ENCODE peak calls at places on chromosomes 5 and 9, in eight cellular contexts. U, W, C, I, F, A, N and V are unnamed samples.

GRCh38 chr5:1343931-1344901 is 683 bp downstream of the CLPTM1L start:
- DNase-seq in U (no peak), W (peak), C (peak), I (no peak), F (no peak), A (no peak), N (no peak), V (peak)

GRCh38 chr5:128304121-128304520 is 220.6 kb downstream of the SLC12A2 start:
- DNase-seq in U (peak), W (no peak), C (peak), I (no peak), F (no peak), A (no peak), N (no peak), V (peak)

GRCh38 chr5:176658007-176658599 is 10.8 kb downstream of the TSPAN17 start:
- DNase-seq in U (peak), W (peak), C (peak), I (peak), F (peak), A (peak), N (peak), V (peak)

GRCh38 chr5:179975713-179976030 is 68.0 kb upstream of the TBC1D9B start:
- DNase-seq in U (no peak), W (no peak), C (no peak), I (no peak), F (no peak), A (no peak), N (no peak), V (no peak)

GRCh38 chr5:179834120-179834519 is 13.4 kb downstream of the SQSTM1 start:
- DNase-seq in U (no peak), W (no peak), C (no peak), I (no peak), F (no peak), A (no peak), N (no peak), V (peak)

GRCh38 chr9:37466037-37466709 is 923 bp upstream of the ZBTB5 start:
- DNase-seq in U (peak), W (peak), C (peak), I (peak), F (peak), A (peak), N (peak), V (peak)

GRCh38 chr5:134226441-134227192 is 744 bp upstream of the PPP2CA start:
- DNase-seq in U (no peak), W (peak), C (peak), I (peak), F (no peak), A (no peak), N (no peak), V (no peak)

GRCh38 chr5:36478646-36479307 is 127.6 kb upstream of the SLC1A3 start:
- DNase-seq in U (no peak), W (no peak), C (peak), I (no peak), F (no peak), A (no peak), N (no peak), V (no peak)

GRCh38 chr5:100901851-100902341 is 1.2 kb downstream of the ST8SIA4 start:
- DNase-seq in U (peak), W (no peak), C (peak), I (peak), F (peak), A (peak), N (peak), V (no peak)

GRCh38 chr5:147455822-147456221 is 54.0 kb downstream of the DPYSL3 start:
- DNase-seq in U (no peak), W (no peak), C (no peak), I (no peak), F (no peak), A (no peak), N (no peak), V (no peak)

GRCh38 chr5:154419236-154419635 is 26.6 kb upstream of the SAP30L start:
- DNase-seq in U (no peak), W (no peak), C (no peak), I (no peak), F (no peak), A (no peak), N (no peak), V (no peak)

GRCh38 chr9:109717342-109717741 is 62.7 kb upstream of the PALM2AKAP2 start:
- DNase-seq in U (no peak), W (no peak), C (peak), I (no peak), F (no peak), A (no peak), N (no peak), V (peak)

GRCh38 chr5:107470007-107470582 is 200.6 kb downstream of the EFNA5 start:
- DNase-seq in U (no peak), W (no peak), C (peak), I (no peak), F (no peak), A (no peak), N (no peak), V (no peak)

GRCh38 chr9:135296783-135297715 is 182.5 kb upstream of the PPP1R26 start:
- DNase-seq in U (no peak), W (no peak), C (no peak), I (no peak), F (no peak), A (no peak), N (no peak), V (peak)

GRCh38 chr9:122252796-122253195 is 11.8 kb downstream of the RBM18 start:
- DNase-seq in U (no peak), W (no peak), C (no peak), I (no peak), F (peak), A (no peak), N (no peak), V (no peak)

DNA sequence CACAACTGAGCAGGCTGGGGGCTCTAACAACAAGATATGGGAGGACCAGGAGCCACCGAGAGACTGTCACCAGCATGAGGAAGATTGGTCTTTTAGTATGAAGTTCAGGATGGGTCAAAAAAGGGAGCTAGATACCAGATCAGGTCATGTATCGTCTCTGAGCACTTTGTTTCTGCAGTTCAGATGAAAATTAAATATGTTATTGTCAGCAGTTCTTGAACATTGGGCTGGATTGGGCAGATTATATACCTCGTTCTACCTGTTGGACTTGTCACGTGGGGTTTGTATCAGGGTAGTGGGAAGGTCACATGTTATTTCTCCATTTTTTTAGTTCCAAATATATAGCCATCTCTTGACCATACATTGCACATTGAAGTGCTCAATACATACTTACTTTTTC is 47.3 kb downstream of the RCL1 start:
- DNase-seq in U (no peak), W (no peak), C (no peak), I (no peak), F (no peak), A (no peak), N (no peak), V (no peak)
- H3K27ac ChIP-seq in U (no peak), W (no peak), C (no peak), I (no peak), F (no peak), A (no peak), N (peak), V (no peak)

DNA sequence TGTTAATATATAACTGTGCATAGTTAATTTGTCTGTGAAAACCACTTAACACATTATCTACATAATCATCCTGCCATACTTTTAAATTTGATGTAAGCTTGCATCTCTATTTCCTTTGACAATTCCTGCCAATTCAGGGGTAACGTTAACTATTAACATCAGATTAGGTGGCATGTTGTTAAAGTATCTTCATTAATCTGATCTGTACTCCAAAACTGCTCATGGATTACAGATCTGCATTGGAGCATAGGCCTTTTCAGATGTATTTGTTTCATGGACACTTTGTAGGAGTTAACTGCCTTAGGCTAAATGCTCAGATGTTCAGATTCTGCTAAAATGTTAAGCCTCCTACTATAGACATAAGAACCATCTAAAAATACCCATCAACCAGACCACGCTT is 3.1 kb downstream of the RPS6 start:
- DNase-seq in U (no peak), W (no peak), C (no peak), I (no peak), F (no peak), A (no peak), N (no peak), V (no peak)
- H3K27ac ChIP-seq in U (no peak), W (no peak), C (no peak), I (no peak), F (no peak), A (peak), N (no peak), V (no peak)

GRCh38 chr9:13942695-13943094 is 371.2 kb downstream of the NFIB start:
- DNase-seq in U (no peak), W (no peak), C (peak), I (no peak), F (no peak), A (no peak), N (no peak), V (peak)
- H3K27ac ChIP-seq in U (no peak), W (no peak), C (no peak), I (no peak), F (peak), A (no peak), N (no peak), V (peak)

GRCh38 chr9:95189230-95190098 is 128.0 kb downstream of the FANCC start:
- DNase-seq in U (no peak), W (no peak), C (peak), I (no peak), F (peak), A (no peak), N (peak), V (peak)
- H3K27ac ChIP-seq in U (peak), W (no peak), C (no peak), I (no peak), F (peak), A (no peak), N (peak), V (peak)

GRCh38 chr9:136653323-136654064 is 9.2 kb upstream of the EGFL7 start:
- DNase-seq in U (no peak), W (no peak), C (no peak), I (no peak), F (peak), A (no peak), N (no peak), V (no peak)
- H3K27ac ChIP-seq in U (no peak), W (no peak), C (no peak), I (no peak), F (peak), A (no peak), N (no peak), V (no peak)

DNA sequence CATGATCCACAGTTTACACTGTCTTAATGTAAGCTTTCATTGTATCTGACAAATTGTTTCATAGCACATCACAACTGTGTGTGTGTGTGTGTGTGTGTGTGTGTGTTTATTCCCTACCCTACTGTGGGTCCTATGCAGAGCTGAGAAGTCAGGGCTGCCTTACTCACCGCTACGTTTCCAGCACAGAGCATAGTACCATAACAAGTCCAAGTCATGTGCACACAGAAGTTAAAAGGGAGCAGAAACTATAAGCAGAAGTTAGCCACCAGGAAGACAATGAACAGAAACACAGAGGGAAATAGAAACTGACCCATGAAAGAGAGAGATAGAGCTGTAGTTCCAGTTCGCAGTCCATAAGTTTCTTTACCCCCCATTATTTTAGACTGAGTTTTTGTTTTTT is 38.2 kb upstream of the DMXL1 start:
- DNase-seq in U (no peak), W (no peak), C (no peak), I (no peak), F (no peak), A (no peak), N (no peak), V (no peak)
- H3K27ac ChIP-seq in U (no peak), W (no peak), C (no peak), I (no peak), F (no peak), A (no peak), N (no peak), V (no peak)

GRCh38 chr9:131673068-131673467 is 66.8 kb downstream of the RAPGEF1 start:
- DNase-seq in U (peak), W (no peak), C (no peak), I (no peak), F (no peak), A (no peak), N (no peak), V (no peak)

GRCh38 chr9:131674425-131675421 is 65.2 kb downstream of the RAPGEF1 start:
- DNase-seq in U (peak), W (no peak), C (no peak), I (peak), F (no peak), A (no peak), N (no peak), V (no peak)

GRCh38 chr9:131672451-131672850 is 67.4 kb downstream of the RAPGEF1 start:
- DNase-seq in U (peak), W (no peak), C (no peak), I (no peak), F (peak), A (no peak), N (no peak), V (peak)

GRCh38 chr9:131675437-131676022 is 64.3 kb downstream of the RAPGEF1 start:
- DNase-seq in U (no peak), W (no peak), C (no peak), I (peak), F (no peak), A (no peak), N (no peak), V (no peak)

GRCh38 chr9:131673531-131673930 is 66.3 kb downstream of the RAPGEF1 start:
- DNase-seq in U (peak), W (no peak), C (no peak), I (no peak), F (no peak), A (no peak), N (no peak), V (no peak)
- H3K27ac ChIP-seq in U (no peak), W (no peak), C (no peak), I (peak), F (peak), A (peak), N (peak), V (no peak)